ENCODE peak calls at places on chromosome 4, in seven cellular contexts. One of them, this sample, is unnamed.

GRCh38 chr4:80045831-80046230 is 27.2 kb downstream of the ANTXR2 start:
- DNase-seq in K562: no peak
- DNase-seq in HepG2: no peak
- DNase-seq in A549: no peak
- DNase-seq in WTC11: no peak
- DNase-seq in GM12878: no peak
- DNase-seq in HCT116: no peak
- DNase-seq in this sample: no peak

GRCh38 chr4:184645904-184646610 is 3.2 kb downstream of the CASP3 start:
- DNase-seq in A549: no peak
- DNase-seq in GM12878: no peak
- DNase-seq in K562: no peak
- DNase-seq in HCT116: no peak
- DNase-seq in WTC11: no peak
- DNase-seq in HepG2: no peak
- DNase-seq in this sample: no peak

GRCh38 chr4:56804551-56804950 is 16.9 kb downstream of the SPINK2 start:
- DNase-seq in K562: no peak
- DNase-seq in GM12878: peak
- DNase-seq in HepG2: no peak
- DNase-seq in HCT116: no peak
- DNase-seq in WTC11: no peak
- DNase-seq in A549: no peak
- DNase-seq in this sample: peak

GRCh38 chr4:67714248-67714583 is 13.3 kb upstream of the UBA6 start:
- DNase-seq in K562: no peak
- DNase-seq in GM12878: no peak
- DNase-seq in HepG2: no peak
- DNase-seq in A549: no peak
- DNase-seq in WTC11: no peak
- DNase-seq in HCT116: no peak
- DNase-seq in this sample: no peak

GRCh38 chr4:147244786-147245185 is 236.1 kb upstream of the EDNRA start:
- DNase-seq in GM12878: no peak
- DNase-seq in A549: no peak
- DNase-seq in WTC11: no peak
- DNase-seq in K562: no peak
- DNase-seq in HepG2: no peak
- DNase-seq in HCT116: no peak
- DNase-seq in this sample: no peak

GRCh38 chr4:38931125-38931524 is 63.5 kb downstream of the FAM114A1 start:
- DNase-seq in HCT116: no peak
- DNase-seq in WTC11: no peak
- DNase-seq in K562: no peak
- DNase-seq in HepG2: no peak
- DNase-seq in GM12878: no peak
- DNase-seq in A549: no peak
- DNase-seq in this sample: no peak

GRCh38 chr4:185838514-185839203 is 26.7 kb upstream of the SORBS2 start:
- DNase-seq in K562: no peak
- DNase-seq in A549: no peak
- DNase-seq in GM12878: no peak
- DNase-seq in HCT116: no peak
- DNase-seq in WTC11: no peak
- DNase-seq in HepG2: no peak
- DNase-seq in this sample: no peak

GRCh38 chr4:76654796-76655195 is 219.8 kb downstream of the SHROOM3 start:
- DNase-seq in WTC11: no peak
- DNase-seq in HCT116: no peak
- DNase-seq in K562: no peak
- DNase-seq in GM12878: no peak
- DNase-seq in A549: no peak
- DNase-seq in HepG2: no peak
- DNase-seq in this sample: no peak

GRCh38 chr4:175932116-175932515 is 120.1 kb upstream of the GPM6A start:
- DNase-seq in HCT116: no peak
- DNase-seq in K562: no peak
- DNase-seq in A549: no peak
- DNase-seq in WTC11: no peak
- DNase-seq in HepG2: no peak
- DNase-seq in GM12878: no peak
- DNase-seq in this sample: no peak

GRCh38 chr4:53921856-53922255 is 142.5 kb downstream of the CHIC2 start:
- DNase-seq in K562: no peak
- DNase-seq in HepG2: no peak
- DNase-seq in WTC11: no peak
- DNase-seq in GM12878: no peak
- DNase-seq in HCT116: no peak
- DNase-seq in A549: no peak
- DNase-seq in this sample: no peak

GRCh38 chr4:163484906-163485305 is 9.6 kb upstream of the TMA16 start:
- DNase-seq in WTC11: peak
- DNase-seq in HepG2: peak
- DNase-seq in GM12878: no peak
- DNase-seq in HCT116: peak
- DNase-seq in K562: peak
- DNase-seq in A549: peak
- DNase-seq in this sample: peak

GRCh38 chr4:36269116-36269515 is 12.3 kb upstream of the DTHD1 start:
- DNase-seq in K562: no peak
- DNase-seq in A549: no peak
- DNase-seq in HepG2: no peak
- DNase-seq in HCT116: no peak
- DNase-seq in GM12878: no peak
- DNase-seq in WTC11: no peak
- DNase-seq in this sample: no peak

GRCh38 chr4:132297346-132297745 is 851.7 kb upstream of the PCDH10 start:
- DNase-seq in WTC11: no peak
- DNase-seq in HCT116: no peak
- DNase-seq in GM12878: no peak
- DNase-seq in A549: no peak
- DNase-seq in K562: no peak
- DNase-seq in HepG2: no peak
- DNase-seq in this sample: no peak

GRCh38 chr4:157996598-157996997 is 176.2 kb downstream of the GASK1B start:
- DNase-seq in K562: no peak
- DNase-seq in WTC11: no peak
- DNase-seq in GM12878: no peak
- DNase-seq in HCT116: no peak
- DNase-seq in A549: no peak
- DNase-seq in HepG2: no peak
- DNase-seq in this sample: no peak

GRCh38 chr4:102503301-102503746 is 2.2 kb downstream of the NFKB1 start:
- DNase-seq in HepG2: peak
- DNase-seq in K562: no peak
- DNase-seq in HCT116: no peak
- DNase-seq in GM12878: no peak
- DNase-seq in WTC11: no peak
- DNase-seq in A549: no peak
- DNase-seq in this sample: peak

GRCh38 chr4:188023682-188024081 is 28.1 kb downstream of the ZFP42 start:
- DNase-seq in HepG2: no peak
- DNase-seq in WTC11: no peak
- DNase-seq in K562: no peak
- DNase-seq in A549: no peak
- DNase-seq in HCT116: no peak
- DNase-seq in GM12878: no peak
- DNase-seq in this sample: no peak

GRCh38 chr4:79820427-79820826 is 252.6 kb downstream of the ANTXR2 start:
- DNase-seq in K562: no peak
- DNase-seq in GM12878: no peak
- DNase-seq in HCT116: peak
- DNase-seq in WTC11: no peak
- DNase-seq in A549: no peak
- DNase-seq in HepG2: no peak
- DNase-seq in this sample: no peak

GRCh38 chr4:133148690-133149363 is at the start of gene PCDH10:
- DNase-seq in HCT116: no peak
- DNase-seq in GM12878: no peak
- DNase-seq in HepG2: peak
- DNase-seq in K562: peak
- DNase-seq in A549: peak
- DNase-seq in WTC11: peak
- DNase-seq in this sample: no peak

GRCh38 chr4:6105311-6105911 is 87.2 kb upstream of the C4orf50 start:
- DNase-seq in K562: no peak
- DNase-seq in GM12878: no peak
- DNase-seq in HCT116: no peak
- DNase-seq in HepG2: no peak
- DNase-seq in WTC11: peak
- DNase-seq in A549: no peak
- DNase-seq in this sample: no peak

GRCh38 chr4:162770761-162771490 is 395.8 kb downstream of the NAF1 start:
- DNase-seq in WTC11: no peak
- DNase-seq in A549: no peak
- DNase-seq in GM12878: no peak
- DNase-seq in HCT116: no peak
- DNase-seq in K562: no peak
- DNase-seq in HepG2: no peak
- DNase-seq in this sample: no peak

GRCh38 chr4:69321153-69321729 is 41.0 kb downstream of the UGT2B28 start:
- DNase-seq in WTC11: no peak
- DNase-seq in K562: no peak
- DNase-seq in HepG2: no peak
- DNase-seq in A549: no peak
- DNase-seq in HCT116: no peak
- DNase-seq in GM12878: no peak
- DNase-seq in this sample: no peak
- TF ChIP-seq MAX in WTC11: no peak
- TF ChIP-seq MAX in K562: no peak
- TF ChIP-seq MAX in HepG2: no peak
- TF ChIP-seq MAX in A549: no peak
- TF ChIP-seq MAX in HCT116: no peak
- TF ChIP-seq MAX in GM12878: no peak
- TF ChIP-seq MAX in this sample: no peak

GRCh38 chr4:8410066-8410600 is 30.4 kb downstream of the ACOX3 start:
- DNase-seq in WTC11: no peak
- DNase-seq in A549: no peak
- DNase-seq in HepG2: no peak
- DNase-seq in GM12878: no peak
- DNase-seq in HCT116: no peak
- DNase-seq in K562: no peak
- DNase-seq in this sample: no peak

GRCh38 chr4:8409271-8410065 is 31.1 kb downstream of the ACOX3 start:
- DNase-seq in K562: peak
- DNase-seq in HCT116: no peak
- DNase-seq in A549: no peak
- DNase-seq in WTC11: no peak
- DNase-seq in HepG2: no peak
- DNase-seq in GM12878: no peak
- DNase-seq in this sample: peak

GRCh38 chr4:8412288-8412687 is 28.2 kb downstream of the ACOX3 start:
- DNase-seq in K562: no peak
- DNase-seq in WTC11: no peak
- DNase-seq in HepG2: no peak
- DNase-seq in GM12878: no peak
- DNase-seq in HCT116: no peak
- DNase-seq in A549: no peak
- DNase-seq in this sample: no peak

GRCh38 chr4:8411351-8412180 is 29.0 kb downstream of the ACOX3 start:
- DNase-seq in WTC11: no peak
- DNase-seq in A549: no peak
- DNase-seq in GM12878: no peak
- DNase-seq in K562: no peak
- DNase-seq in HepG2: no peak
- DNase-seq in HCT116: no peak
- DNase-seq in this sample: no peak

GRCh38 chr4:8410641-8411271 is 29.8 kb downstream of the ACOX3 start:
- DNase-seq in GM12878: no peak
- DNase-seq in HepG2: peak
- DNase-seq in K562: peak
- DNase-seq in HCT116: peak
- DNase-seq in A549: peak
- DNase-seq in WTC11: peak
- DNase-seq in this sample: peak
- TF ChIP-seq CTCF in GM12878: no peak
- TF ChIP-seq CTCF in HepG2: peak
- TF ChIP-seq CTCF in K562: peak
- TF ChIP-seq CTCF in HCT116: peak
- TF ChIP-seq CTCF in A549: peak
- TF ChIP-seq CTCF in WTC11: no peak
- TF ChIP-seq CTCF in this sample: peak

GRCh38 chr4:96736352-96736889 is 896.5 kb downstream of the PDHA2 start:
- DNase-seq in WTC11: no peak
- DNase-seq in A549: peak
- DNase-seq in HepG2: no peak
- DNase-seq in HCT116: peak
- DNase-seq in GM12878: no peak
- DNase-seq in K562: no peak
- DNase-seq in this sample: no peak
- TF ChIP-seq MAX in WTC11: no peak
- TF ChIP-seq MAX in A549: no peak
- TF ChIP-seq MAX in HepG2: no peak
- TF ChIP-seq MAX in HCT116: no peak
- TF ChIP-seq MAX in GM12878: no peak
- TF ChIP-seq MAX in K562: no peak
- TF ChIP-seq MAX in this sample: no peak

GRCh38 chr4:140568507-140569306 is at the start of gene UCP1:
- DNase-seq in K562: no peak
- DNase-seq in GM12878: no peak
- DNase-seq in A549: peak
- DNase-seq in WTC11: peak
- DNase-seq in HCT116: no peak
- DNase-seq in HepG2: peak
- DNase-seq in this sample: no peak
- TF ChIP-seq CTCF in K562: no peak
- TF ChIP-seq CTCF in GM12878: no peak
- TF ChIP-seq CTCF in A549: no peak
- TF ChIP-seq CTCF in WTC11: no peak
- TF ChIP-seq CTCF in HCT116: no peak
- TF ChIP-seq CTCF in HepG2: peak
- TF ChIP-seq CTCF in this sample: no peak

DNA sequence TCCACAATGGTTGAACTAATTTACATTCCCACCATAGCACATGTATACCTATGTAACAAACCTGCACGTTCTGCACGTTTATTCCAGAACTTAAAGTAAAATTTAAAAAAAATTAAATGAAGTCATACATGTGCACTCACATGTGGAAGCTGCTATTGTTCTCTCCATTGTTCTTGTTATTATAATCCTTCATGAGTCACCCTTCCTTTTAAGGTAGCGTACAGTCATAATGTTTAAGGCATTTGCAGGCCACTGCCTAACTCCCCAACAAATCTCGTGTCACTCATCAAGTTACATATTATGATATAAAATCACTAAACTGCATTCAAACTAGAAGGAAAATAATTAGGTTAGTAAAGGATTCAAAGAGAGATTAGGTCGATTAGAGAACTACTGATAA is 63.6 kb downstream of the SLC7A11 start:
- DNase-seq in WTC11: no peak
- DNase-seq in HepG2: no peak
- DNase-seq in HCT116: no peak
- DNase-seq in K562: no peak
- DNase-seq in GM12878: no peak
- DNase-seq in A549: no peak
- DNase-seq in this sample: no peak
- TF ChIP-seq MAX in WTC11: no peak
- TF ChIP-seq MAX in HepG2: no peak
- TF ChIP-seq MAX in HCT116: no peak
- TF ChIP-seq MAX in K562: no peak
- TF ChIP-seq MAX in GM12878: no peak
- TF ChIP-seq MAX in A549: no peak
- TF ChIP-seq MAX in this sample: no peak

This sample was measured in NB4.